ENCODE peak calls at places on chromosomes 4 and X, in seven cellular contexts. E is fibroblast of lung, P is tibial artery, D is heart left ventricle, W is Karpas-422, H is cardiac muscle cell, N is ovary. M is an unnamed sample.

GRCh38 chrX:96183843-96184242 is 500.8 kb upstream of the DIAPH2 start:
- DNase-seq in D (no peak), P (no peak), N (no peak), H (peak; percentile 2), E (no peak), W (peak; percentile 48), M (no peak)

GRCh38 chr4:170591076-170591475 is 501.3 kb upstream of the AADAT start:
- DNase-seq in H (no peak), D (no peak), P (no peak), N (no peak), E (peak; percentile 3), W (no peak), M (no peak)

GRCh38 chrX:63561425-63561824 is 210.3 kb upstream of the SPIN4 start:
- DNase-seq in W (no peak), H (peak; percentile 2), D (no peak), E (peak; percentile 4), P (no peak), N (no peak), M (peak; percentile 0)

GRCh38 chr4:8117278-8117682 is 41.3 kb downstream of the ABLIM2 start:
- DNase-seq in D (peak; percentile 65), P (no peak), N (peak; percentile 58), W (peak; percentile 92), H (peak; percentile 34), E (no peak), M (peak; percentile 51)

GRCh38 chr4:6607368-6608050 is 32.5 kb downstream of the MAN2B2 start:
- DNase-seq in H (no peak), P (no peak), D (no peak), W (no peak), N (no peak), E (no peak), M (no peak)

GRCh38 chr4:36313687-36314086 is 32.3 kb downstream of the DTHD1 start:
- DNase-seq in W (no peak), E (no peak), D (no peak), H (no peak), N (no peak), P (no peak), M (no peak)

GRCh38 chrX:38426785-38427184 is 74.4 kb downstream of the OTC start:
- DNase-seq in W (no peak), N (no peak), P (no peak), D (no peak), H (peak; percentile 15), E (peak; percentile 5), M (peak; percentile 5)

GRCh38 chr4:82780398-82781231 is 18.0 kb downstream of the SCD5 start:
- DNase-seq in H (peak; percentile 83), D (peak; percentile 71), N (peak; percentile 94), E (peak; percentile 73), P (peak; percentile 68), W (peak; percentile 92), M (peak; percentile 70)

GRCh38 chrX:119236599-119237525 is 777 bp downstream of the PGRMC1 start:
- DNase-seq in H (peak; percentile 46), E (peak; percentile 82), W (peak; percentile 50), N (peak; percentile 55), P (peak; percentile 21), D (no peak), M (peak; percentile 56)

GRCh38 chrX:10014462-10015373 is 47.6 kb downstream of the CLDN34 start:
- DNase-seq in P (peak; percentile 85), N (peak; percentile 91), W (peak; percentile 51), E (peak; percentile 85), D (peak; percentile 92), H (peak; percentile 95), M (peak; percentile 73)

GRCh38 chr4:105399535-105400161 is 74.2 kb downstream of the PPA2 start:
- DNase-seq in E (peak; percentile 89), D (no peak), H (peak; percentile 83), W (no peak), N (no peak), P (no peak), M (no peak)

GRCh38 chr4:137775701-137776100 is 243.4 kb upstream of the PCDH18 start:
- DNase-seq in P (no peak), D (no peak), W (no peak), E (no peak), N (no peak), H (no peak), M (no peak)

GRCh38 chrX:44343412-44343942 is at the start of gene EFHC2:
- DNase-seq in N (peak; percentile 75), P (peak; percentile 23), D (peak; percentile 48), W (no peak), E (peak; percentile 21), H (peak; percentile 51), M (peak; percentile 1)

GRCh38 chr4:76011700-76012387 is 4.5 kb upstream of the CXCL9 start:
- DNase-seq in N (no peak), P (no peak), W (no peak), H (peak; percentile 77), D (no peak), E (peak; percentile 63), M (no peak)

GRCh38 chrX:84170931-84171330 is 17.1 kb downstream of the RPS6KA6 start:
- DNase-seq in P (no peak), N (no peak), D (no peak), W (no peak), H (no peak), E (peak; percentile 68), M (no peak)

GRCh38 chrX:111742018-111742417 is 61.0 kb downstream of the ALG13 start:
- DNase-seq in P (no peak), E (no peak), W (no peak), D (no peak), H (no peak), N (no peak), M (no peak)

GRCh38 chr4:14348506-14348905 is 653.8 kb upstream of the CPEB2 start:
- DNase-seq in D (no peak), H (peak; percentile 41), W (no peak), N (no peak), P (no peak), E (peak; percentile 24), M (no peak)

GRCh38 chrX:40262641-40263560 is 165.1 kb upstream of the BCOR start:
- DNase-seq in E (peak; percentile 62), W (no peak), P (no peak), N (peak; percentile 73), H (peak; percentile 69), D (peak; percentile 37), M (no peak)

GRCh38 chr4:25786497-25787065 is 76.2 kb downstream of the SEL1L3 start:
- DNase-seq in E (peak; percentile 47), N (no peak), W (no peak), D (no peak), H (no peak), P (no peak), M (no peak)
- H3K36me3 ChIP-seq in E (no peaks in the 10 kb centered on the region), N (no peaks in the 10 kb centered on the region), W (peaks cover 90% of the 10 kb centered on the region), D (no peaks in the 10 kb centered on the region), H (no peaks in the 10 kb centered on the region), P (no peaks in the 10 kb centered on the region), M (peaks cover 51% of the 10 kb centered on the region)

DNA sequence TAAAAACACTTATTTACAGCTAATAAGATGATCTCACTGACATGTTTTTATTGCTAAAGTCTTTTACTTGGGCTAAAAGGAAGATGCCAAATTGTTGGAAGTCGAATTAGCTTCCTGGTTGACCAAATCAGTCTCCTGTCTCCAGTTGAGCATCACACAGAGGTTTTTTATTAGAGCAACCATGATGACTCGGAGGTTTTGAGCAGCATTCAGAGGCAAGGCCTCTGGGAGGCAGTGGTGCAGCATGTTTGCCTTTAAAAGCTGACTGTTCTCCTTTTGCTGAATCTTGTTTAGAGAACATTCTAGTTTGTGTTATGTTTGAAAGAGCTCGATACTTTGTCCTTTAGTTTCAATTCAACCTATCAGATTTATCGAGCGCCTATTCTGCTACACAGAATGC is 2.1 kb downstream of the UCHL1 start:
- DNase-seq in N (peak; percentile 42), H (peak; percentile 75), E (peak; percentile 72), W (peak; percentile 41), P (no peak), D (no peak), M (peak; percentile 5)
- H3K27ac ChIP-seq in N (no peak overlapping the region), H (no peak overlapping the region), E (no peak overlapping the region), W (no peak overlapping the region), P (no peak overlapping the region), D (no peak overlapping the region), M (no peak overlapping the region)

GRCh38 chrX:19888419-19888879 is 1.0 kb upstream of the SH3KBP1 start:
- DNase-seq in H (peak; percentile 83), E (peak; percentile 67), W (peak; percentile 79), D (no peak), N (no peak), P (peak; percentile 24), M (peak; percentile 68)
- H3K4me3 ChIP-seq in H (peak overlapping the region; percentile 68), E (peak overlapping the region; percentile 58), W (peak overlapping the region; percentile 70), D (peak overlapping the region; percentile 37), N (peak overlapping the region; percentile 44), P (peak overlapping the region; percentile 73), M (no peak overlapping the region)

GRCh38 chr4:1843852-1844251 is 12.1 kb downstream of the LETM1 start:
- DNase-seq in P (peak; percentile 55), N (no peak), E (no peak), H (peak; percentile 88), W (no peak), D (peak; percentile 80), M (no peak)
- H3K36me3 ChIP-seq in P (peaks cover 53% of the 10 kb centered on the region), N (no peaks in the 10 kb centered on the region), E (peaks cover 14% of the 10 kb centered on the region), H (peaks cover 7% of the 10 kb centered on the region), W (peaks cover 18% of the 10 kb centered on the region), D (no peaks in the 10 kb centered on the region), M (peaks cover 16% of the 10 kb centered on the region)

GRCh38 chrX:23374291-23374690 is 39.6 kb downstream of the PTCHD1 start:
- DNase-seq in D (no peak), E (no peak), N (no peak), H (no peak), P (no peak), W (no peak), M (no peak)

GRCh38 chrX:23373129-23373804 is 38.6 kb downstream of the PTCHD1 start:
- DNase-seq in E (peak; percentile 88), P (no peak), D (no peak), W (no peak), N (no peak), H (peak; percentile 69), M (no peak)

GRCh38 chrX:23372220-23372902 is 37.7 kb downstream of the PTCHD1 start:
- DNase-seq in E (peak; percentile 13), H (peak; percentile 66), N (no peak), P (no peak), W (no peak), D (no peak), M (no peak)

GRCh38 chrX:23380581-23380980 is 45.9 kb downstream of the PTCHD1 start:
- DNase-seq in E (no peak), N (no peak), W (no peak), P (no peak), D (no peak), H (no peak), M (no peak)

GRCh38 chrX:23376581-23376980 is 41.9 kb downstream of the PTCHD1 start:
- DNase-seq in N (no peak), D (no peak), W (no peak), E (no peak), H (no peak), P (no peak), M (no peak)
- H3K27ac ChIP-seq in N (no peak overlapping the region), D (peak overlapping the region; percentile 2), W (no peak overlapping the region), E (no peak overlapping the region), H (no peak overlapping the region), P (peak overlapping the region; percentile 6), M (no peak overlapping the region)